ENCODE peak calls at places on chromosomes 16 and 17, in nine cellular contexts. K, X, B, Z, V, P, R, O and Q are unnamed samples.

GRCh38 chr16:85560932-85561247 is 52.2 kb upstream of the GSE1 start:
- DNase-seq in Z (no peak), V (no peak), K (no peak), R (no peak), P (no peak), B (no peak), X (no peak), O (no peak), Q (no peak)

GRCh38 chr16:48613061-48613957 is 3.3 kb upstream of the N4BP1 start:
- DNase-seq in V (peak; percentile 85), Z (no peak), X (peak; percentile 41), K (peak; percentile 64), R (no peak), P (no peak), O (peak; percentile 57), B (peak; percentile 66), Q (no peak)

GRCh38 chr16:89881368-89881730 is 8.0 kb downstream of the TCF25 start:
- DNase-seq in V (no peak), R (no peak), X (no peak), P (no peak), B (no peak), O (no peak), K (no peak), Z (no peak), Q (no peak)

GRCh38 chr16:82824408-82824807 is 197.6 kb downstream of the CDH13 start:
- DNase-seq in B (no peak), P (no peak), R (no peak), Z (no peak), X (no peak), K (no peak), V (no peak), O (no peak), Q (no peak)

GRCh38 chr17:58313815-58314705 is 14.5 kb downstream of the TSPOAP1 start:
- DNase-seq in V (no peak), K (no peak), R (no peak), X (no peak), Z (no peak), O (no peak), B (no peak), P (no peak), Q (no peak)

GRCh38 chr16:78709137-78709871 is 609.9 kb downstream of the WWOX start:
- DNase-seq in K (no peak), V (no peak), R (no peak), Z (no peak), P (no peak), X (no peak), B (no peak), O (no peak), Q (no peak)

GRCh38 chr16:82834156-82834758 is 207.5 kb downstream of the CDH13 start:
- DNase-seq in V (no peak), O (no peak), X (no peak), P (no peak), K (no peak), Z (no peak), B (no peak), R (no peak), Q (no peak)

GRCh38 chr17:6064855-6065254 is 5.3 kb upstream of the WSCD1 start:
- DNase-seq in K (no peak), V (no peak), P (no peak), X (no peak), O (no peak), Z (no peak), B (no peak), R (no peak), Q (no peak)

GRCh38 chr16:88649195-88649923 is 1.5 kb downstream of the CYBA start:
- DNase-seq in K (no peak), X (no peak), R (peak; percentile 63), P (no peak), Z (no peak), V (no peak), O (no peak), B (no peak), Q (no peak)

GRCh38 chr17:57002904-57003303 is 25.0 kb downstream of the SCPEP1 start:
- DNase-seq in X (no peak), K (no peak), O (no peak), R (no peak), V (no peak), B (no peak), Z (no peak), P (no peak), Q (no peak)

GRCh38 chr17:38870259-38871165 is 654 bp downstream of the LASP1 start:
- DNase-seq in X (peak; percentile 71), O (peak; percentile 87), R (no peak), V (peak; percentile 72), Z (peak; percentile 74), P (no peak), K (peak; percentile 67), B (peak; percentile 78), Q (peak; percentile 74)